ENCODE peak calls at places on chromosomes 6 and 20, in ten cellular contexts. M is stimulated activated CD4-positive, alpha-beta T cell treated with anti-CD3 and anti-CD28 coated beads, Interleukin-12 subunit alpha, Interleukin-12 subunit beta, amount 100 ng/mL, for 24 hours; C is PC-3; G is Daoy; S is osteocyte; Z is EL; H is KBM-7; F is effector CD4-positive, alpha-beta T cell; A is nucleus accumbens; X is HAP-1. Q is an unnamed sample.

GRCh38 chr6:162364488-162364887 is 363.1 kb downstream of the PRKN start:
- DNase-seq in C (no peak), H (no peak), G (no peak), S (no peak), M (no peak), Z (no peak), F (no peak), A (no peak), X (no peak), Q (no peak)

GRCh38 chr6:45574885-45575284 is 197.2 kb upstream of the SUPT3H start:
- DNase-seq in M (no peak), F (no peak), C (no peak), A (no peak), X (no peak), Z (no peak), S (no peak), G (no peak), H (no peak), Q (no peak)

GRCh38 chr6:34535646-34536045 is 20.5 kb downstream of the SPDEF start:
- DNase-seq in A (no peak), G (no peak), X (no peak), C (no peak), H (no peak), S (no peak), M (no peak), F (no peak), Z (no peak), Q (no peak)

GRCh38 chr20:40175296-40175695 is 513.7 kb downstream of the MAFB start:
- DNase-seq in X (no peak), A (no peak), C (no peak), F (no peak), H (no peak), Z (no peak), G (no peak), M (no peak), S (no peak), Q (no peak)

GRCh38 chr6:148591656-148592055 is 155.2 kb upstream of the UST start:
- DNase-seq in A (no peak), G (no peak), X (no peak), F (no peak), M (no peak), S (no peak), Z (no peak), H (no peak), C (no peak), Q (no peak)

GRCh38 chr20:48846516-48847492 is 19.0 kb upstream of the PREX1 start:
- DNase-seq in Z (no peak), X (peak), A (peak), F (no peak), H (peak), C (no peak), M (no peak), S (no peak), G (no peak), Q (peak)

GRCh38 chr6:32963870-32964269 is 4.5 kb upstream of the BRD2 start:
- DNase-seq in C (no peak), F (no peak), Z (no peak), G (no peak), S (no peak), M (no peak), H (no peak), A (no peak), X (no peak), Q (no peak)

GRCh38 chr6:148285205-148285604 is 57.4 kb upstream of the SASH1 start:
- DNase-seq in G (no peak), S (no peak), X (no peak), M (no peak), C (no peak), A (no peak), H (no peak), F (no peak), Z (no peak), Q (no peak)

GRCh38 chr6:6547111-6547879 is 41.2 kb upstream of the LY86 start:
- DNase-seq in F (peak), G (peak), C (peak), S (peak), A (peak), X (peak), H (peak), Z (peak), M (peak), Q (peak)

GRCh38 chr6:112193535-112194051 is 60.8 kb downstream of the LAMA4 start:
- DNase-seq in H (no peak), A (no peak), M (no peak), S (no peak), X (no peak), Z (no peak), C (no peak), F (no peak), G (no peak), Q (no peak)

GRCh38 chr6:53710788-53711187 is 45.2 kb upstream of the KLHL31 start:
- DNase-seq in F (no peak), A (no peak), M (no peak), S (no peak), C (no peak), X (no peak), Z (no peak), G (no peak), H (no peak), Q (no peak)

GRCh38 chr20:14790771-14791517 is 453.5 kb upstream of the FLRT3 start:
- DNase-seq in G (no peak), Z (no peak), S (no peak), H (no peak), X (no peak), A (no peak), C (no peak), M (no peak), F (no peak), Q (no peak)

GRCh38 chr6:26501482-26501986 is 1.4 kb downstream of the BTN1A1 start:
- DNase-seq in F (peak), M (peak), X (no peak), Z (peak), H (no peak), S (no peak), A (no peak), G (no peak), C (no peak), Q (no peak)

GRCh38 chr6:144621332-144621731 is 336.2 kb downstream of the UTRN start:
- DNase-seq in S (no peak), F (no peak), M (no peak), X (no peak), A (no peak), G (no peak), Z (no peak), C (no peak), H (no peak), Q (no peak)

GRCh38 chr6:21893778-21894177 is 300.2 kb downstream of the SOX4 start:
- DNase-seq in S (no peak), Z (no peak), M (no peak), X (no peak), F (no peak), H (no peak), A (no peak), C (peak), G (no peak), Q (no peak)

GRCh38 chr20:6632187-6632586 is 135.3 kb upstream of the BMP2 start:
- DNase-seq in F (no peak), H (no peak), A (no peak), X (no peak), S (no peak), M (no peak), Z (no peak), G (peak), C (no peak), Q (peak)

GRCh38 chr6:139443226-139444112 is 69.0 kb upstream of the CITED2 start:
- DNase-seq in G (no peak), S (no peak), F (no peak), A (no peak), X (no peak), C (no peak), Z (peak), H (no peak), M (no peak), Q (no peak)

GRCh38 chr6:155103816-155104366 is 108.8 kb downstream of the TIAM2 start:
- DNase-seq in A (no peak), Z (peak), G (peak), F (no peak), M (no peak), H (no peak), X (no peak), S (peak), C (no peak), Q (no peak)

GRCh38 chr20:25221592-25222460 is 26.1 kb upstream of the PYGB start:
- DNase-seq in H (no peak), M (no peak), S (no peak), G (no peak), A (no peak), X (no peak), F (no peak), Z (no peak), C (no peak), Q (no peak)

GRCh38 chr6:130517444-130517931 is 151.7 kb downstream of the TMEM200A start:
- DNase-seq in H (no peak), M (peak), G (no peak), S (no peak), F (no peak), A (no peak), Z (peak), C (peak), X (no peak), Q (no peak)

GRCh38 chr6:167826230-167827061 is at the start of gene AFDN:
- DNase-seq in F (peak), C (peak), S (peak), G (peak), X (peak), M (peak), H (peak), Z (peak), A (peak), Q (peak)

GRCh38 chr6:46098678-46099077 is 31.1 kb upstream of the ENPP4 start:
- DNase-seq in X (no peak), F (no peak), C (peak), G (no peak), H (no peak), S (no peak), M (no peak), Z (no peak), A (peak), Q (peak)

GRCh38 chr6:102493485-102493884 is 1100.0 kb downstream of the GRIK2 start:
- DNase-seq in H (no peak), F (no peak), A (no peak), M (no peak), C (no peak), Z (no peak), X (no peak), G (no peak), S (no peak), Q (no peak)

Q was measured in globus pallidus.